ENCODE peak calls at places on chromosomes 7 and 10, in four cellular contexts. J is IMR-90, B is A549, T is H1. P is an unnamed sample.
A peak's percentile ranks its signal among the peaks of the same experiment; 100 is the strongest.

GRCh38 chr7:137626469-137627067 is 220.2 kb downstream of the DGKI start:
- DNase-seq in J (peak; percentile 52), B (peak; percentile 35), T (no peak), P (peak; percentile 36)

GRCh38 chr10:98446656-98447221 is at the start of gene HPS1:
- DNase-seq in J (peak; percentile 58), B (peak; percentile 80), T (no peak), P (peak; percentile 27)

GRCh38 chr10:13955426-13955825 is 368.7 kb downstream of the PRPF18 start:
- DNase-seq in J (no peak), B (no peak), T (no peak), P (no peak)

GRCh38 chr10:128470302-128470962 is 344.2 kb upstream of the MKI67 start:
- DNase-seq in J (no peak), B (no peak), T (no peak), P (no peak)

GRCh38 chr10:89373916-89374711 is 3.7 kb upstream of the IFIT1B start:
- DNase-seq in J (peak; percentile 94), B (no peak), T (no peak), P (peak; percentile 93)

GRCh38 chr7:116984917-116985316 is 31.6 kb downstream of the ST7 start:
- DNase-seq in J (peak; percentile 28), B (peak; percentile 42), T (no peak), P (peak; percentile 27)

GRCh38 chr7:105278973-105279687 is 109.6 kb downstream of the SRPK2 start:
- DNase-seq in J (no peak), B (no peak), T (no peak), P (no peak)

GRCh38 chr10:63376560-63377304 is 89.0 kb downstream of the JMJD1C start:
- DNase-seq in J (peak; percentile 60), B (no peak), T (no peak), P (no peak)

GRCh38 chr10:127071126-127071525 is 125.3 kb downstream of the INSYN2A start:
- DNase-seq in J (no peak), B (no peak), T (no peak), P (no peak)

GRCh38 chr7:157112706-157113105 is 26.0 kb upstream of the UBE3C start:
- DNase-seq in J (no peak), B (no peak), T (no peak), P (no peak)

GRCh38 chr10:72097448-72098300 is 9.3 kb upstream of the SPOCK2 start:
- DNase-seq in J (peak; percentile 99), B (peak; percentile 73), T (no peak), P (peak; percentile 98)

GRCh38 chr10:121624778-121625330 is 26.6 kb upstream of the FGFR2 start:
- DNase-seq in J (no peak), B (no peak), T (no peak), P (no peak)

GRCh38 chr7:42661312-42661711 is 250.6 kb downstream of the C7orf25 start:
- DNase-seq in J (no peak), B (no peak), T (no peak), P (no peak)

DNA sequence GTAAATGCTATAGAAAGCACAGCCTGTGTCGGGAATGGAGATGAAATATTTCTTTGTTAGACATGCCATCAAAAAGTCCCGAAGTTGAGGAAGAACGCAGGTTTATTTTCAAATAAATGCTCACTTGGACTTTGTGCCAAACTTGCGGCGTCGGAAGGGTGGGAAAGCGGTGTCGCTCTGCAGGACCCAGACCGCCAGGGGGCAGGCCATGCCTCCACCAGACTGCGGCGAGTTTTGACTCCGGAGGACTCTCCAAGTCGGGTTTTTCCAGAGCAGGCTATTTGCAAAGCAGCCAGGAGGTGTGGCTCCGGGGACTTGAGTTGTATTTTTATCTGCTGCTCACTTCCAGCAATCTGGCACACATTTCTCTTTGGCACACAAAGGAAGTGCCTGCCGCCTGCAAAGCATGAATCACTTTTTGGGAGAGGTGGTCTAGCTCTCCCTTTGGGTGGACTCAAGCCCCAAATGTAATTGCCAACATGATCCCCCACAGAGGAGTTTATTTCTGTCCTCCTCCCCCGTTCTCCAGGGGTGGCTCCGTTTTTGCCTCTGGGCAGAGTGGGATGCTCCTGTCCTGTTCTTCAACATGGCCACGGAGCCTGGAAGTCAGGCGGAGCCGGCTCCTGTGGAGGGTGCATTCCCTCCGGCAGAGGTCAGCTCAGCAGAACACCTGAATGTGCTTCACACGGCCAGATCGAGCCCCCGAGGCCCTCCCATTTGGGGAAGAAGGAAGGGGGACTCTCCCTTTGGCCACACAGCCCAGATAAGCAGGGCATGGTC is 82.3 kb upstream of the GPR26 start:
- DNase-seq in J (peak; percentile 21), B (peak; percentile 52), T (peak; percentile 57), P (peak; percentile 34)
- TF ChIP-seq MAFK in J (no peak), B (no peak), T (no peak), P (no peak)

GRCh38 chr7:139648617-139648932 is 125.1 kb downstream of the CLEC2L start:
- DNase-seq in J (no peak), B (no peak), T (no peak), P (no peak)

GRCh38 chr7:139646566-139646965 is 123.1 kb downstream of the CLEC2L start:
- DNase-seq in J (no peak), B (no peak), T (no peak), P (no peak)

GRCh38 chr7:139645572-139646523 is 122.4 kb downstream of the CLEC2L start:
- DNase-seq in J (peak; percentile 80), B (peak; percentile 62), T (peak; percentile 47), P (peak; percentile 84)

GRCh38 chr7:139647812-139648616 is 124.5 kb downstream of the CLEC2L start:
- DNase-seq in J (peak; percentile 39), B (no peak), T (no peak), P (no peak)

GRCh38 chr7:139647085-139647484 is 123.6 kb downstream of the CLEC2L start:
- DNase-seq in J (no peak), B (no peak), T (no peak), P (no peak)
- TF ChIP-seq CEBPB in J (no peak), B (no peak), T (no peak), P (no peak)

DNA sequence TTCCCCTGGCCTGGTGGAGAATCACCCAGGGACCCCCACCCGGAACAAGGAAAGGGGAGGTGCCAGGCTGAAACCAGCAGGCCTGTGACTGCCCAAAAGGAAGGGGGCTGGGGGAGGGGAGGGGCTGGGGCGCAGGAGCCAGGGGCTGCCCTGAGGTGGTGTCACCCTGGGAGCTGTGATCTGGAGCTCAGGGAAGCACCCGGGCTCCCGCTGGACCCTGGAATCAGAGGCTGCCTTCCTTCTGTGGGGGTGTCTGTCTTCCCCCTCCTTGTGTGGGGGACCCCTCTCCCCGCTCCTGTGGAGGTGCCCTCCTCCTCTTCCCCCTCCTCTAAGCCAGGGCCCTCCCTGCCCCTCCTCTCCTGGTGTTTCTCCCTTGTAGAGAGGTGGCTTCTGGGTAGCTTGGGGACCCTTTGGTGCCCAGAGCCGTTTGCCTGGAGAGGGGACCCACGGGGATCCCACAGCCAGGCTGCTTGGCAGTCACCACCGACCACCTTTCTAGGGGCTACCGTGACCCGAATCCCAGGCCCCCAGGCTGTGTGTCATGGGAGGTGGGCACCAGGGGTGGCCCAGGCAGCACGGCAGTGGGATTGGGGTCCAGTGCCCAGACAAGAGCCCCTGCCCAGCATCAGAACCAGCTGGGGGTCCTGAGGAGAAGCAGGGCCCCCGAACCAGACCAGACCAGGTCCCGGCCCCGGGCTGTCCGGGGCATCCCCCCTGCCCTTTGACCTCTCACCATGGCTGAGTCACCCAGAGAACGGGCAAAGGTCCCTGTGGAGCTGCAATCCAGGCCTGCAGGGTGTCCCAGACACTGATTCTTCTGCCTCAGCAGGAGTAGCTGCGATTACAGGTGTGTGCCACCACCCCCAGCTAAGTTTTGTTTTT is 704 bp downstream of the PRAP1 start:
- DNase-seq in J (no peak), B (no peak), T (no peak), P (peak; percentile 75)
- H3K4me2 ChIP-seq in J (no peak overlapping the region), B (no peak overlapping the region), T (no peak overlapping the region), P (peak overlapping the region; percentile 96)

DNA sequence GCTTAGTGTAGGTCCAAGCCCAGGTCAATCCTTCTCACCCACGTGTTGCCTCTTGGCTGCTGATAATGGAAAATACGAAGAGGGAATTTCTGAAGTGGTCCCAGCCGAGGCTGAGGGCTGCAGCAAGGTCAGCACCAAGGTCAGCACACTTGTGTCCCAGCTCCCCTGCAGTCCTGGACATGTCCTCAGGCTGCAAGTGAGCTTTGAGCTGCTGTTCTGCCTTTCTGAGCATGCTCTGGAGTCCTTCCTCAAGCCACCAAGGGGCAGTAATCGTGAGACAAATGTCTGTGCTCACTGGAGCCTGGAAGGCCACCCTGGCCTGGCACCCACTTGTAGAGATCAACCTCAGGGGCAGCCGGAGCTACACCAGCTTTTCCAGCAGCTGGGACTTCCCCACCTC is 28.3 kb downstream of the DRGX start:
- DNase-seq in J (no peak), B (no peak), T (no peak), P (peak; percentile 11)
- TF ChIP-seq MAFK in J (no peak), B (no peak), T (no peak), P (no peak)

GRCh38 chr10:75683158-75683557 is 251.7 kb downstream of the LRMDA start:
- DNase-seq in J (no peak), B (no peak), T (no peak), P (no peak)
- TF ChIP-seq CEBPB in J (no peak), B (no peak), T (no peak), P (no peak)

GRCh38 chr10:24681476-24682088 is 42.1 kb downstream of the ARHGAP21 start:
- DNase-seq in J (no peak), B (no peak), T (no peak), P (peak; percentile 10)
- H3K4me2 ChIP-seq in J (no peak overlapping the region), B (peak overlapping the region; percentile 60), T (no peak overlapping the region), P (peak overlapping the region; percentile 59)

DNA sequence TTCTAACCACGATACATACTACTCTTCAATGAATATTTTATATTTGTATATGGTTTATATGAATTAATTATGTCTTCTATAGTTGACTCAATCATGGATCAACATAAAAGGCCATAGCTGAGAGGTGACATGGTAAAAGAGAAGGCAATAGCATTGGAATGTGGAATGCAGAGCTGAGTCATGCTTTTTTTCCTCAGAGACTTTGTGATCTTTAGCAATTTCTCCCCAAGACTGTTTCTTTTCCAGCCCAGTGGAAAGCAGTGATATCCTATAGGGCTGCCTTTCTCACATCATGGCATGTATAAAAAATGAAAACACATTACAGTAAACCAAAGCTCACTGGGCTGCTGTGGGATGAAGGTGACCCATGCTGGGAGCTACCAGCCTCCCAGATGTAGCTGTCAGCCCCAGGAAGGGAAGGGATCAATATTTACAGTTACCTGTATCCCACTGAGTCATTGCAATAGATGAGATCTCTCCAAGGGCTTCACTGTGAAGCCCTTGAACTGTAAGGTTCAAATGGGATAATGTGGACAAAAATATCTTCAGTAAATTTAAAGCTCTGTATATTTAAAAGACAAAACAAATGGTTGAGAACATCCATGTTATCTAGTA is 30.2 kb downstream of the SLC39A12 start:
- DNase-seq in J (peak; percentile 93), B (no peak), T (no peak), P (no peak)
- TF ChIP-seq MAFK in J (peak; percentile 78), B (peak; percentile 68), T (peak; percentile 67), P (no peak)

DNA sequence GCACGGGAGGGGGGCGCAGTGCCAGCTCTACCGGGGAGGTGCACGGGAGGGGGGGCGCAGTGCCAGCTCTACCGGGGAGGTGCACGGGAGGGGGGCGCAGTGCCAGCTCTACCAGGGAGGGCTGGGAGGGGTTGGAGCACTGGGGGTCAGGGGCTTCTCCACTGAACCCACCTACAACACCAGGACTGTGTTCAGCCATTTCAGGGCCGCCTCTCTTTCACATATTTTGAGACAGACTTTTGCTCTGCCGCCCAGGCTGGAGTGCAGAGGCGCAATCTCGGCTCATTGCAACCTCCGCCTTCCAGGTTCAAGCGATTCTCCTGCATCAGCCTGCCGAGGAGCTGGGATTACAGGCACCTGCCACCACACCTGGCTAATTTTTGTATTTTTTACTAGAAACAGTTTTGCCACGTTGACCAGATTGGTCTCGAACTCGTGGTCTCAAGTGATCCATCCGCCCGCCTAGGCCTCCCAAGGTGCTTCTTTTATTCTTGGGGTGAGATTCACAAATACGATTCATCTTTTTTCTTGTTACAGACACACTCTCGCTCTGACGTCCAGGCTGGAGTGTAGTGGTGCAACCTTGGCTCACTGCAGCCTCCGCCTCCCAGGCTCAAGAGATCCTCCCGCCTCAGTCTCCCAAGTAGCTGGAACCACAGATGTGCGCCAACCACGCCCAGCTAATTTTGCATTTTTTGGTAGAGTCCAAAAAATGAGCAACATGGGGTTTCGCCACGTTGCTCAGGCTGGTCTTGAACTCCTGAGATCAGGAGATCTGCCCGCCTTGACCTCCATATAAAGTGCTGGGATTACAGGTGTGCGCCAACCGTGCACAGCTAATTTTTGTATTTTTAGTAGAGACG is 37.0 kb downstream of the ADAP1 start:
- DNase-seq in J (no peak), B (no peak), T (no peak), P (no peak)
- TF ChIP-seq CEBPB in J (no peak), B (no peak), T (no peak), P (no peak)